ENCODE peak calls at places on chromosome 1, in seven cellular contexts. One of them, this sample, is unnamed.

GRCh38 chr1:112721966-112722524 is 6.9 kb upstream of the PPM1J start:
- DNase-seq in endothelial cell: no peak
- DNase-seq in effector memory CD4-positive, alpha-beta T cell: no peak
- DNase-seq in occipital lobe: no peak
- DNase-seq in memory B cell: no peak
- DNase-seq in stimulated activated CD4-positive, alpha-beta T cell treated with anti-CD3 and anti-CD28 coated beads, Interleukin-4, amount 100 ng/mL, for 24 hours: no peak
- DNase-seq in HTR-8/SVneo: no peak
- DNase-seq in this sample: peak

GRCh38 chr1:96236156-96236739 is 485.3 kb upstream of the PTBP2 start:
- DNase-seq in endothelial cell: peak
- DNase-seq in effector memory CD4-positive, alpha-beta T cell: no peak
- DNase-seq in occipital lobe: peak
- DNase-seq in memory B cell: no peak
- DNase-seq in stimulated activated CD4-positive, alpha-beta T cell treated with anti-CD3 and anti-CD28 coated beads, Interleukin-4, amount 100 ng/mL, for 24 hours: no peak
- DNase-seq in HTR-8/SVneo: peak
- DNase-seq in this sample: peak

GRCh38 chr1:226605573-226605950 is 57.0 kb downstream of the STUM start:
- DNase-seq in endothelial cell: no peak
- DNase-seq in effector memory CD4-positive, alpha-beta T cell: no peak
- DNase-seq in occipital lobe: no peak
- DNase-seq in memory B cell: no peak
- DNase-seq in stimulated activated CD4-positive, alpha-beta T cell treated with anti-CD3 and anti-CD28 coated beads, Interleukin-4, amount 100 ng/mL, for 24 hours: no peak
- DNase-seq in HTR-8/SVneo: no peak
- DNase-seq in this sample: no peak

GRCh38 chr1:167185062-167185461 is 35.6 kb upstream of the POU2F1 start:
- DNase-seq in endothelial cell: no peak
- DNase-seq in effector memory CD4-positive, alpha-beta T cell: no peak
- DNase-seq in occipital lobe: no peak
- DNase-seq in memory B cell: no peak
- DNase-seq in stimulated activated CD4-positive, alpha-beta T cell treated with anti-CD3 and anti-CD28 coated beads, Interleukin-4, amount 100 ng/mL, for 24 hours: no peak
- DNase-seq in HTR-8/SVneo: no peak
- DNase-seq in this sample: no peak

GRCh38 chr1:209416009-209416408 is 167.5 kb upstream of the CAMK1G start:
- DNase-seq in endothelial cell: no peak
- DNase-seq in effector memory CD4-positive, alpha-beta T cell: no peak
- DNase-seq in occipital lobe: no peak
- DNase-seq in memory B cell: no peak
- DNase-seq in stimulated activated CD4-positive, alpha-beta T cell treated with anti-CD3 and anti-CD28 coated beads, Interleukin-4, amount 100 ng/mL, for 24 hours: no peak
- DNase-seq in HTR-8/SVneo: peak
- DNase-seq in this sample: no peak

GRCh38 chr1:203000217-203000944 is 6.8 kb upstream of the TMEM183A start:
- DNase-seq in endothelial cell: no peak
- DNase-seq in effector memory CD4-positive, alpha-beta T cell: no peak
- DNase-seq in occipital lobe: no peak
- DNase-seq in memory B cell: no peak
- DNase-seq in stimulated activated CD4-positive, alpha-beta T cell treated with anti-CD3 and anti-CD28 coated beads, Interleukin-4, amount 100 ng/mL, for 24 hours: no peak
- DNase-seq in HTR-8/SVneo: no peak
- DNase-seq in this sample: no peak

GRCh38 chr1:179447489-179447888 is 81.7 kb downstream of the AXDND1 start:
- DNase-seq in endothelial cell: peak
- DNase-seq in effector memory CD4-positive, alpha-beta T cell: no peak
- DNase-seq in occipital lobe: no peak
- DNase-seq in memory B cell: peak
- DNase-seq in stimulated activated CD4-positive, alpha-beta T cell treated with anti-CD3 and anti-CD28 coated beads, Interleukin-4, amount 100 ng/mL, for 24 hours: no peak
- DNase-seq in HTR-8/SVneo: peak
- DNase-seq in this sample: no peak

GRCh38 chr1:101022294-101022693 is 3.3 kb downstream of the DPH5 start:
- DNase-seq in endothelial cell: no peak
- DNase-seq in effector memory CD4-positive, alpha-beta T cell: no peak
- DNase-seq in occipital lobe: no peak
- DNase-seq in memory B cell: no peak
- DNase-seq in stimulated activated CD4-positive, alpha-beta T cell treated with anti-CD3 and anti-CD28 coated beads, Interleukin-4, amount 100 ng/mL, for 24 hours: no peak
- DNase-seq in HTR-8/SVneo: no peak
- DNase-seq in this sample: no peak

GRCh38 chr1:174998569-174999215 is 1.1 kb upstream of the CACYBP start:
- DNase-seq in endothelial cell: peak
- DNase-seq in effector memory CD4-positive, alpha-beta T cell: peak
- DNase-seq in occipital lobe: no peak
- DNase-seq in memory B cell: peak
- DNase-seq in stimulated activated CD4-positive, alpha-beta T cell treated with anti-CD3 and anti-CD28 coated beads, Interleukin-4, amount 100 ng/mL, for 24 hours: peak
- DNase-seq in HTR-8/SVneo: peak
- DNase-seq in this sample: peak

This sample was measured in SHP77.